ENCODE peak calls at places on chromosomes 3 and 15, in eight cellular contexts. One of them, this sample, is unnamed.

GRCh38 chr15:89426500-89426899 is 69.9 kb downstream of the RHCG start:
- DNase-seq in heart left ventricle: no peak
- DNase-seq in central memory CD4-positive, alpha-beta T cell: no peak
- DNase-seq in brain microvascular endothelial cell: no peak
- DNase-seq in NB4: no peak
- DNase-seq in skeletal muscle cell: no peak
- DNase-seq in astrocyte of the spinal cord: no peak
- DNase-seq in NCI-H524: no peak
- DNase-seq in this sample: no peak

GRCh38 chr15:29449136-29449535 is 179.5 kb upstream of the NSMCE3 start:
- DNase-seq in astrocyte of the spinal cord: peak; percentile 10
- DNase-seq in skeletal muscle cell: no peak
- DNase-seq in central memory CD4-positive, alpha-beta T cell: no peak
- DNase-seq in brain microvascular endothelial cell: peak; percentile 9
- DNase-seq in heart left ventricle: no peak
- DNase-seq in NB4: peak; percentile 12
- DNase-seq in NCI-H524: no peak
- DNase-seq in this sample: no peak

GRCh38 chr15:52252781-52253180 is 42.8 kb downstream of the MYO5C start:
- DNase-seq in astrocyte of the spinal cord: peak; percentile 94
- DNase-seq in NB4: peak; percentile 41
- DNase-seq in NCI-H524: no peak
- DNase-seq in heart left ventricle: no peak
- DNase-seq in skeletal muscle cell: peak; percentile 84
- DNase-seq in brain microvascular endothelial cell: peak; percentile 65
- DNase-seq in central memory CD4-positive, alpha-beta T cell: no peak
- DNase-seq in this sample: no peak

GRCh38 chr15:42133892-42134502 is 22.4 kb downstream of the PLA2G4F start:
- DNase-seq in central memory CD4-positive, alpha-beta T cell: no peak
- DNase-seq in heart left ventricle: no peak
- DNase-seq in astrocyte of the spinal cord: no peak
- DNase-seq in skeletal muscle cell: peak; percentile 1
- DNase-seq in brain microvascular endothelial cell: no peak
- DNase-seq in NB4: peak; percentile 76
- DNase-seq in NCI-H524: peak; percentile 72
- DNase-seq in this sample: peak; percentile 66

GRCh38 chr15:29859981-29860745 is 37.9 kb upstream of the TJP1 start:
- DNase-seq in NCI-H524: no peak
- DNase-seq in skeletal muscle cell: peak; percentile 56
- DNase-seq in NB4: peak; percentile 12
- DNase-seq in brain microvascular endothelial cell: peak; percentile 69
- DNase-seq in central memory CD4-positive, alpha-beta T cell: no peak
- DNase-seq in heart left ventricle: no peak
- DNase-seq in astrocyte of the spinal cord: peak; percentile 84
- DNase-seq in this sample: no peak

GRCh38 chr3:97885931-97886824 is 64.4 kb downstream of the CRYBG3 start:
- DNase-seq in brain microvascular endothelial cell: no peak
- DNase-seq in NCI-H524: no peak
- DNase-seq in NB4: no peak
- DNase-seq in heart left ventricle: no peak
- DNase-seq in astrocyte of the spinal cord: no peak
- DNase-seq in central memory CD4-positive, alpha-beta T cell: no peak
- DNase-seq in skeletal muscle cell: no peak
- DNase-seq in this sample: no peak

GRCh38 chr3:46910166-46910760 is 32.7 kb downstream of the PTH1R start:
- DNase-seq in skeletal muscle cell: no peak
- DNase-seq in NB4: no peak
- DNase-seq in heart left ventricle: no peak
- DNase-seq in brain microvascular endothelial cell: no peak
- DNase-seq in central memory CD4-positive, alpha-beta T cell: no peak
- DNase-seq in astrocyte of the spinal cord: no peak
- DNase-seq in NCI-H524: no peak
- DNase-seq in this sample: no peak

GRCh38 chr3:153246805-153247204 is 84.8 kb downstream of the RAP2B start:
- DNase-seq in NB4: peak; percentile 21
- DNase-seq in central memory CD4-positive, alpha-beta T cell: no peak
- DNase-seq in astrocyte of the spinal cord: peak; percentile 77
- DNase-seq in skeletal muscle cell: peak; percentile 48
- DNase-seq in brain microvascular endothelial cell: no peak
- DNase-seq in heart left ventricle: no peak
- DNase-seq in NCI-H524: no peak
- DNase-seq in this sample: no peak

GRCh38 chr3:195907730-195908438 is 467 bp downstream of the TNK2 start:
- DNase-seq in NCI-H524: peak; percentile 82
- DNase-seq in astrocyte of the spinal cord: no peak
- DNase-seq in central memory CD4-positive, alpha-beta T cell: peak; percentile 56
- DNase-seq in heart left ventricle: peak; percentile 70
- DNase-seq in NB4: peak; percentile 74
- DNase-seq in brain microvascular endothelial cell: no peak
- DNase-seq in skeletal muscle cell: no peak
- DNase-seq in this sample: peak; percentile 69

GRCh38 chr3:67289626-67290025 is 291.5 kb downstream of the KBTBD8 start:
- DNase-seq in skeletal muscle cell: no peak
- DNase-seq in NCI-H524: no peak
- DNase-seq in astrocyte of the spinal cord: no peak
- DNase-seq in NB4: no peak
- DNase-seq in brain microvascular endothelial cell: no peak
- DNase-seq in central memory CD4-positive, alpha-beta T cell: no peak
- DNase-seq in heart left ventricle: no peak
- DNase-seq in this sample: no peak

GRCh38 chr15:63434567-63435219 is 53.0 kb upstream of the CA12 start:
- DNase-seq in heart left ventricle: no peak
- DNase-seq in NCI-H524: no peak
- DNase-seq in central memory CD4-positive, alpha-beta T cell: no peak
- DNase-seq in brain microvascular endothelial cell: no peak
- DNase-seq in skeletal muscle cell: no peak
- DNase-seq in astrocyte of the spinal cord: no peak
- DNase-seq in NB4: no peak
- DNase-seq in this sample: no peak

GRCh38 chr3:174619244-174619643 is 239.9 kb upstream of the NAALADL2 start:
- DNase-seq in NCI-H524: no peak
- DNase-seq in NB4: no peak
- DNase-seq in brain microvascular endothelial cell: no peak
- DNase-seq in astrocyte of the spinal cord: no peak
- DNase-seq in heart left ventricle: no peak
- DNase-seq in skeletal muscle cell: no peak
- DNase-seq in central memory CD4-positive, alpha-beta T cell: no peak
- DNase-seq in this sample: no peak

GRCh38 chr15:96201696-96202095 is 128.8 kb upstream of the NR2F2 start:
- DNase-seq in central memory CD4-positive, alpha-beta T cell: no peak
- DNase-seq in NB4: no peak
- DNase-seq in heart left ventricle: no peak
- DNase-seq in NCI-H524: no peak
- DNase-seq in astrocyte of the spinal cord: no peak
- DNase-seq in skeletal muscle cell: no peak
- DNase-seq in brain microvascular endothelial cell: no peak
- DNase-seq in this sample: no peak

GRCh38 chr3:133930341-133930933 is 34.8 kb upstream of the RAB6B start:
- DNase-seq in NCI-H524: peak; percentile 54
- DNase-seq in skeletal muscle cell: no peak
- DNase-seq in central memory CD4-positive, alpha-beta T cell: no peak
- DNase-seq in heart left ventricle: no peak
- DNase-seq in brain microvascular endothelial cell: peak; percentile 53
- DNase-seq in NB4: peak; percentile 79
- DNase-seq in astrocyte of the spinal cord: peak; percentile 82
- DNase-seq in this sample: peak; percentile 33

GRCh38 chr3:69326821-69327433 is 59.0 kb downstream of the FRMD4B start:
- DNase-seq in central memory CD4-positive, alpha-beta T cell: peak; percentile 47
- DNase-seq in heart left ventricle: no peak
- DNase-seq in NCI-H524: no peak
- DNase-seq in brain microvascular endothelial cell: no peak
- DNase-seq in astrocyte of the spinal cord: no peak
- DNase-seq in skeletal muscle cell: no peak
- DNase-seq in NB4: no peak
- DNase-seq in this sample: peak; percentile 65

GRCh38 chr3:65146149-65146548 is 458.3 kb upstream of the ADAMTS9 start:
- DNase-seq in brain microvascular endothelial cell: peak; percentile 20
- DNase-seq in central memory CD4-positive, alpha-beta T cell: no peak
- DNase-seq in NB4: no peak
- DNase-seq in NCI-H524: no peak
- DNase-seq in heart left ventricle: no peak
- DNase-seq in skeletal muscle cell: no peak
- DNase-seq in astrocyte of the spinal cord: peak; percentile 73
- DNase-seq in this sample: no peak

GRCh38 chr3:188358787-188359493 is 205.0 kb downstream of the LPP start:
- DNase-seq in NB4: peak; percentile 20
- DNase-seq in skeletal muscle cell: no peak
- DNase-seq in astrocyte of the spinal cord: no peak
- DNase-seq in NCI-H524: no peak
- DNase-seq in heart left ventricle: no peak
- DNase-seq in brain microvascular endothelial cell: no peak
- DNase-seq in central memory CD4-positive, alpha-beta T cell: peak; percentile 14
- DNase-seq in this sample: peak; percentile 62

GRCh38 chr3:104763007-104763406 is 603.7 kb upstream of the ALCAM start:
- DNase-seq in skeletal muscle cell: no peak
- DNase-seq in brain microvascular endothelial cell: peak; percentile 42
- DNase-seq in NB4: no peak
- DNase-seq in NCI-H524: no peak
- DNase-seq in central memory CD4-positive, alpha-beta T cell: no peak
- DNase-seq in heart left ventricle: no peak
- DNase-seq in astrocyte of the spinal cord: peak; percentile 54
- DNase-seq in this sample: no peak

GRCh38 chr15:70308011-70308761 is 210.5 kb upstream of the TLE3 start:
- DNase-seq in NCI-H524: no peak
- DNase-seq in skeletal muscle cell: no peak
- DNase-seq in heart left ventricle: no peak
- DNase-seq in astrocyte of the spinal cord: peak; percentile 46
- DNase-seq in brain microvascular endothelial cell: no peak
- DNase-seq in NB4: peak; percentile 89
- DNase-seq in central memory CD4-positive, alpha-beta T cell: no peak
- DNase-seq in this sample: no peak

GRCh38 chr3:12049675-12050074 is 45.5 kb downstream of the SYN2 start:
- DNase-seq in central memory CD4-positive, alpha-beta T cell: no peak
- DNase-seq in NB4: peak; percentile 13
- DNase-seq in skeletal muscle cell: no peak
- DNase-seq in astrocyte of the spinal cord: peak; percentile 22
- DNase-seq in brain microvascular endothelial cell: no peak
- DNase-seq in heart left ventricle: no peak
- DNase-seq in NCI-H524: no peak
- DNase-seq in this sample: no peak

GRCh38 chr15:80059786-80060489 is 462 bp downstream of the ZFAND6 start:
- DNase-seq in NCI-H524: peak; percentile 83
- DNase-seq in skeletal muscle cell: no peak
- DNase-seq in central memory CD4-positive, alpha-beta T cell: peak; percentile 48
- DNase-seq in brain microvascular endothelial cell: no peak
- DNase-seq in heart left ventricle: no peak
- DNase-seq in astrocyte of the spinal cord: no peak
- DNase-seq in NB4: peak; percentile 86
- DNase-seq in this sample: peak; percentile 86

GRCh38 chr15:77037475-77038209 is 33.3 kb downstream of the TSPAN3 start:
- DNase-seq in astrocyte of the spinal cord: no peak
- DNase-seq in central memory CD4-positive, alpha-beta T cell: no peak
- DNase-seq in NCI-H524: no peak
- DNase-seq in brain microvascular endothelial cell: no peak
- DNase-seq in NB4: no peak
- DNase-seq in skeletal muscle cell: no peak
- DNase-seq in heart left ventricle: no peak
- DNase-seq in this sample: no peak

GRCh38 chr3:136624894-136625815 is 127.0 kb downstream of the STAG1 start:
- DNase-seq in NCI-H524: no peak
- DNase-seq in astrocyte of the spinal cord: no peak
- DNase-seq in NB4: no peak
- DNase-seq in skeletal muscle cell: no peak
- DNase-seq in heart left ventricle: no peak
- DNase-seq in central memory CD4-positive, alpha-beta T cell: no peak
- DNase-seq in brain microvascular endothelial cell: peak; percentile 17
- DNase-seq in this sample: no peak

GRCh38 chr3:98971183-98971681 is 69.7 kb upstream of the DCBLD2 start:
- DNase-seq in NB4: no peak
- DNase-seq in central memory CD4-positive, alpha-beta T cell: no peak
- DNase-seq in brain microvascular endothelial cell: peak; percentile 79
- DNase-seq in heart left ventricle: no peak
- DNase-seq in skeletal muscle cell: peak; percentile 84
- DNase-seq in astrocyte of the spinal cord: peak; percentile 93
- DNase-seq in NCI-H524: no peak
- DNase-seq in this sample: no peak

GRCh38 chr3:110070539-110070916 is 733.2 kb upstream of the DPPA4 start:
- DNase-seq in heart left ventricle: no peak
- DNase-seq in astrocyte of the spinal cord: no peak
- DNase-seq in NCI-H524: no peak
- DNase-seq in skeletal muscle cell: no peak
- DNase-seq in central memory CD4-positive, alpha-beta T cell: no peak
- DNase-seq in NB4: no peak
- DNase-seq in brain microvascular endothelial cell: peak; percentile 6
- DNase-seq in this sample: no peak

GRCh38 chr3:184815046-184815930 is 3.3 kb downstream of the VPS8 start:
- DNase-seq in skeletal muscle cell: peak; percentile 57
- DNase-seq in central memory CD4-positive, alpha-beta T cell: peak; percentile 16
- DNase-seq in heart left ventricle: no peak
- DNase-seq in astrocyte of the spinal cord: peak; percentile 75
- DNase-seq in brain microvascular endothelial cell: peak; percentile 79
- DNase-seq in NB4: peak; percentile 21
- DNase-seq in NCI-H524: no peak
- DNase-seq in this sample: no peak

GRCh38 chr3:16461463-16462245 is 51.8 kb downstream of the RFTN1 start:
- DNase-seq in NCI-H524: no peak
- DNase-seq in brain microvascular endothelial cell: no peak
- DNase-seq in skeletal muscle cell: no peak
- DNase-seq in central memory CD4-positive, alpha-beta T cell: no peak
- DNase-seq in astrocyte of the spinal cord: no peak
- DNase-seq in NB4: no peak
- DNase-seq in heart left ventricle: no peak
- DNase-seq in this sample: no peak

GRCh38 chr3:126390201-126390600 is 4.5 kb upstream of the CFAP100 start:
- DNase-seq in NCI-H524: no peak
- DNase-seq in heart left ventricle: no peak
- DNase-seq in astrocyte of the spinal cord: no peak
- DNase-seq in brain microvascular endothelial cell: no peak
- DNase-seq in skeletal muscle cell: no peak
- DNase-seq in NB4: no peak
- DNase-seq in central memory CD4-positive, alpha-beta T cell: no peak
- DNase-seq in this sample: no peak

GRCh38 chr3:56681963-56682457 is 1.1 kb downstream of the TASOR start:
- DNase-seq in brain microvascular endothelial cell: no peak
- DNase-seq in skeletal muscle cell: no peak
- DNase-seq in heart left ventricle: no peak
- DNase-seq in astrocyte of the spinal cord: no peak
- DNase-seq in NCI-H524: no peak
- DNase-seq in central memory CD4-positive, alpha-beta T cell: no peak
- DNase-seq in NB4: no peak
- DNase-seq in this sample: no peak

GRCh38 chr15:35674873-35675781 is 129.2 kb upstream of the DPH6 start:
- DNase-seq in skeletal muscle cell: peak; percentile 69
- DNase-seq in NCI-H524: no peak
- DNase-seq in astrocyte of the spinal cord: peak; percentile 75
- DNase-seq in brain microvascular endothelial cell: peak; percentile 58
- DNase-seq in central memory CD4-positive, alpha-beta T cell: no peak
- DNase-seq in heart left ventricle: no peak
- DNase-seq in NB4: no peak
- DNase-seq in this sample: no peak

GRCh38 chr15:96234109-96234892 is 96.2 kb upstream of the NR2F2 start:
- DNase-seq in heart left ventricle: no peak
- DNase-seq in NCI-H524: peak; percentile 84
- DNase-seq in central memory CD4-positive, alpha-beta T cell: no peak
- DNase-seq in NB4: no peak
- DNase-seq in astrocyte of the spinal cord: no peak
- DNase-seq in brain microvascular endothelial cell: no peak
- DNase-seq in skeletal muscle cell: peak; percentile 47
- DNase-seq in this sample: no peak

GRCh38 chr15:27970661-27971392 is 128.3 kb downstream of the OCA2 start:
- DNase-seq in NCI-H524: no peak
- DNase-seq in central memory CD4-positive, alpha-beta T cell: no peak
- DNase-seq in heart left ventricle: no peak
- DNase-seq in skeletal muscle cell: no peak
- DNase-seq in astrocyte of the spinal cord: no peak
- DNase-seq in NB4: no peak
- DNase-seq in brain microvascular endothelial cell: no peak
- DNase-seq in this sample: no peak

GRCh38 chr15:49320337-49320736 is 102.7 kb upstream of the FGF7 start:
- DNase-seq in NCI-H524: no peak
- DNase-seq in brain microvascular endothelial cell: no peak
- DNase-seq in astrocyte of the spinal cord: no peak
- DNase-seq in NB4: peak; percentile 15
- DNase-seq in skeletal muscle cell: no peak
- DNase-seq in central memory CD4-positive, alpha-beta T cell: no peak
- DNase-seq in heart left ventricle: no peak
- DNase-seq in this sample: no peak

GRCh38 chr3:14620512-14620911 is 31.1 kb upstream of the CCDC174 start:
- DNase-seq in brain microvascular endothelial cell: no peak
- DNase-seq in heart left ventricle: no peak
- DNase-seq in NCI-H524: no peak
- DNase-seq in central memory CD4-positive, alpha-beta T cell: no peak
- DNase-seq in astrocyte of the spinal cord: no peak
- DNase-seq in skeletal muscle cell: no peak
- DNase-seq in NB4: no peak
- DNase-seq in this sample: no peak